ENCODE peak calls at places on chromosome 19, in nine cellular contexts. One of them, this sample, is unnamed.

GRCh38 chr19:11421607-11422098 is 2.5 kb upstream of the RGL3 start:
- DNase-seq in ovary: no peak
- DNase-seq in uterus: no peak
- DNase-seq in Peyer's patch: no peak
- DNase-seq in GM12891: no peak
- DNase-seq in body of pancreas: peak
- DNase-seq in heart left ventricle: no peak
- DNase-seq in breast epithelium: no peak
- DNase-seq in prostate gland: no peak
- DNase-seq in this sample: no peak

GRCh38 chr19:5809053-5809452 is 4.2 kb downstream of the NRTN start:
- DNase-seq in ovary: no peak
- DNase-seq in uterus: no peak
- DNase-seq in Peyer's patch: no peak
- DNase-seq in GM12891: no peak
- DNase-seq in body of pancreas: no peak
- DNase-seq in heart left ventricle: no peak
- DNase-seq in breast epithelium: no peak
- DNase-seq in prostate gland: no peak
- DNase-seq in this sample: no peak

GRCh38 chr19:27966390-27966816 is 1246.5 kb downstream of the UQCRFS1 start:
- DNase-seq in ovary: no peak
- DNase-seq in uterus: no peak
- DNase-seq in Peyer's patch: no peak
- DNase-seq in GM12891: no peak
- DNase-seq in body of pancreas: no peak
- DNase-seq in heart left ventricle: no peak
- DNase-seq in breast epithelium: no peak
- DNase-seq in prostate gland: no peak
- DNase-seq in this sample: no peak

GRCh38 chr19:30693179-30693578 is 321.0 kb downstream of the ZNF536 start:
- DNase-seq in ovary: no peak
- DNase-seq in uterus: no peak
- DNase-seq in Peyer's patch: no peak
- DNase-seq in GM12891: no peak
- DNase-seq in body of pancreas: no peak
- DNase-seq in heart left ventricle: no peak
- DNase-seq in breast epithelium: no peak
- DNase-seq in prostate gland: no peak
- DNase-seq in this sample: no peak

GRCh38 chr19:6480843-6481415 is 658 bp downstream of the DENND1C start:
- DNase-seq in ovary: no peak
- DNase-seq in uterus: no peak
- DNase-seq in Peyer's patch: no peak
- DNase-seq in GM12891: no peak
- DNase-seq in body of pancreas: no peak
- DNase-seq in heart left ventricle: no peak
- DNase-seq in breast epithelium: no peak
- DNase-seq in prostate gland: no peak
- DNase-seq in this sample: no peak

GRCh38 chr19:18419195-18419698 is at the start of gene SSBP4:
- DNase-seq in ovary: peak
- DNase-seq in uterus: peak
- DNase-seq in Peyer's patch: peak
- DNase-seq in GM12891: peak
- DNase-seq in body of pancreas: peak
- DNase-seq in heart left ventricle: peak
- DNase-seq in breast epithelium: no peak
- DNase-seq in prostate gland: peak
- DNase-seq in this sample: no peak

GRCh38 chr19:9913237-9914000 is 22.9 kb downstream of the OLFM2 start:
- DNase-seq in ovary: no peak
- DNase-seq in uterus: no peak
- DNase-seq in Peyer's patch: no peak
- DNase-seq in GM12891: no peak
- DNase-seq in body of pancreas: peak
- DNase-seq in heart left ventricle: no peak
- DNase-seq in breast epithelium: no peak
- DNase-seq in prostate gland: peak
- DNase-seq in this sample: no peak

GRCh38 chr19:49766938-49767315 is at the start of gene AP2A1:
- DNase-seq in ovary: no peak
- DNase-seq in uterus: no peak
- DNase-seq in Peyer's patch: no peak
- DNase-seq in GM12891: no peak
- DNase-seq in body of pancreas: no peak
- DNase-seq in heart left ventricle: no peak
- DNase-seq in breast epithelium: no peak
- DNase-seq in prostate gland: no peak
- DNase-seq in this sample: no peak

GRCh38 chr19:6825076-6825774 is 52.7 kb downstream of the VAV1 start:
- DNase-seq in ovary: no peak
- DNase-seq in uterus: no peak
- DNase-seq in Peyer's patch: no peak
- DNase-seq in GM12891: no peak
- DNase-seq in body of pancreas: no peak
- DNase-seq in heart left ventricle: no peak
- DNase-seq in breast epithelium: peak
- DNase-seq in prostate gland: no peak
- DNase-seq in this sample: no peak

GRCh38 chr19:17246681-17247425 is 1.1 kb upstream of the NR2F6 start:
- DNase-seq in ovary: peak
- DNase-seq in uterus: no peak
- DNase-seq in Peyer's patch: no peak
- DNase-seq in GM12891: no peak
- DNase-seq in body of pancreas: peak
- DNase-seq in heart left ventricle: no peak
- DNase-seq in breast epithelium: no peak
- DNase-seq in prostate gland: no peak
- DNase-seq in this sample: no peak

GRCh38 chr19:42068756-42069571 is 1.0 kb downstream of the GRIK5 start:
- DNase-seq in ovary: no peak
- DNase-seq in uterus: no peak
- DNase-seq in Peyer's patch: no peak
- DNase-seq in GM12891: no peak
- DNase-seq in body of pancreas: no peak
- DNase-seq in heart left ventricle: no peak
- DNase-seq in breast epithelium: no peak
- DNase-seq in prostate gland: no peak
- DNase-seq in this sample: no peak

DNA sequence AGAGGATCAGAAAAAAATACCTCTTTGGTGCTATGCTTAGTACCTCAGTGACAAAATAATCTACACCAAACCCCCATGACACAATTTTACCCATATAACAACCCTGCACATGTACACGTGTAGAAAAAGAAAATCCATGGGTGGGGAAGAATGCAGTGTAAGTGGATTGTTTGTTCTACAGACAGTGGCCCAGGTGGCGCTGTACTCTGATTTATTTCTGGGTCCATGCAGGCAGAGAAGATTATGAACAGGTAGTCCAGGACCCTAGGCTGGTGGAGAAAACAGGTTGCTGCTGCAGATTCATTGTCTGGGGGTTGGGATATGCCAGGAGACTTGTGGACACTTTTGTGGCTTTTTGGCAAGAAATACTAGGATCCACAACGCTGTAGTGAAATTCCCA is 9.1 kb downstream of the ZNF100 start:
- DNase-seq in ovary: no peak
- DNase-seq in uterus: no peak
- DNase-seq in Peyer's patch: no peak
- DNase-seq in GM12891: no peak
- DNase-seq in body of pancreas: no peak
- DNase-seq in heart left ventricle: no peak
- DNase-seq in breast epithelium: no peak
- DNase-seq in prostate gland: no peak
- DNase-seq in this sample: no peak
- TF ChIP-seq POLR2A in ovary: no peak
- TF ChIP-seq POLR2A in uterus: no peak
- TF ChIP-seq POLR2A in Peyer's patch: no peak
- TF ChIP-seq POLR2A in GM12891: no peak
- TF ChIP-seq POLR2A in body of pancreas: no peak
- TF ChIP-seq POLR2A in heart left ventricle: no peak
- TF ChIP-seq POLR2A in breast epithelium: no peak
- TF ChIP-seq POLR2A in prostate gland: no peak
- TF ChIP-seq POLR2A in this sample: no peak

GRCh38 chr19:52227196-52227940 is 37.5 kb downstream of the PPP2R1A start:
- DNase-seq in ovary: no peak
- DNase-seq in uterus: no peak
- DNase-seq in Peyer's patch: no peak
- DNase-seq in GM12891: no peak
- DNase-seq in body of pancreas: no peak
- DNase-seq in heart left ventricle: no peak
- DNase-seq in breast epithelium: no peak
- DNase-seq in prostate gland: no peak
- DNase-seq in this sample: no peak

GRCh38 chr19:52227980-52228379 is 38.1 kb downstream of the PPP2R1A start:
- DNase-seq in ovary: no peak
- DNase-seq in uterus: no peak
- DNase-seq in Peyer's patch: no peak
- DNase-seq in GM12891: no peak
- DNase-seq in body of pancreas: no peak
- DNase-seq in heart left ventricle: no peak
- DNase-seq in breast epithelium: no peak
- DNase-seq in prostate gland: no peak
- DNase-seq in this sample: no peak

GRCh38 chr19:52231154-52231565 is 38.2 kb upstream of the ZNF766 start:
- DNase-seq in ovary: no peak
- DNase-seq in uterus: no peak
- DNase-seq in Peyer's patch: no peak
- DNase-seq in GM12891: no peak
- DNase-seq in body of pancreas: no peak
- DNase-seq in heart left ventricle: no peak
- DNase-seq in breast epithelium: no peak
- DNase-seq in prostate gland: no peak
- DNase-seq in this sample: no peak

GRCh38 chr19:52229524-52229923 is 39.7 kb downstream of the PPP2R1A start:
- DNase-seq in ovary: no peak
- DNase-seq in uterus: no peak
- DNase-seq in Peyer's patch: no peak
- DNase-seq in GM12891: no peak
- DNase-seq in body of pancreas: no peak
- DNase-seq in heart left ventricle: no peak
- DNase-seq in breast epithelium: no peak
- DNase-seq in prostate gland: no peak
- DNase-seq in this sample: no peak

GRCh38 chr19:52230685-52231084 is 38.7 kb upstream of the ZNF766 start:
- DNase-seq in ovary: no peak
- DNase-seq in uterus: no peak
- DNase-seq in Peyer's patch: no peak
- DNase-seq in GM12891: no peak
- DNase-seq in body of pancreas: no peak
- DNase-seq in heart left ventricle: no peak
- DNase-seq in breast epithelium: no peak
- DNase-seq in prostate gland: no peak
- DNase-seq in this sample: no peak
- TF ChIP-seq POLR2A in ovary: no peak
- TF ChIP-seq POLR2A in uterus: no peak
- TF ChIP-seq POLR2A in Peyer's patch: no peak
- TF ChIP-seq POLR2A in GM12891: no peak
- TF ChIP-seq POLR2A in body of pancreas: no peak
- TF ChIP-seq POLR2A in heart left ventricle: no peak
- TF ChIP-seq POLR2A in breast epithelium: no peak
- TF ChIP-seq POLR2A in prostate gland: no peak
- TF ChIP-seq POLR2A in this sample: no peak

DNA sequence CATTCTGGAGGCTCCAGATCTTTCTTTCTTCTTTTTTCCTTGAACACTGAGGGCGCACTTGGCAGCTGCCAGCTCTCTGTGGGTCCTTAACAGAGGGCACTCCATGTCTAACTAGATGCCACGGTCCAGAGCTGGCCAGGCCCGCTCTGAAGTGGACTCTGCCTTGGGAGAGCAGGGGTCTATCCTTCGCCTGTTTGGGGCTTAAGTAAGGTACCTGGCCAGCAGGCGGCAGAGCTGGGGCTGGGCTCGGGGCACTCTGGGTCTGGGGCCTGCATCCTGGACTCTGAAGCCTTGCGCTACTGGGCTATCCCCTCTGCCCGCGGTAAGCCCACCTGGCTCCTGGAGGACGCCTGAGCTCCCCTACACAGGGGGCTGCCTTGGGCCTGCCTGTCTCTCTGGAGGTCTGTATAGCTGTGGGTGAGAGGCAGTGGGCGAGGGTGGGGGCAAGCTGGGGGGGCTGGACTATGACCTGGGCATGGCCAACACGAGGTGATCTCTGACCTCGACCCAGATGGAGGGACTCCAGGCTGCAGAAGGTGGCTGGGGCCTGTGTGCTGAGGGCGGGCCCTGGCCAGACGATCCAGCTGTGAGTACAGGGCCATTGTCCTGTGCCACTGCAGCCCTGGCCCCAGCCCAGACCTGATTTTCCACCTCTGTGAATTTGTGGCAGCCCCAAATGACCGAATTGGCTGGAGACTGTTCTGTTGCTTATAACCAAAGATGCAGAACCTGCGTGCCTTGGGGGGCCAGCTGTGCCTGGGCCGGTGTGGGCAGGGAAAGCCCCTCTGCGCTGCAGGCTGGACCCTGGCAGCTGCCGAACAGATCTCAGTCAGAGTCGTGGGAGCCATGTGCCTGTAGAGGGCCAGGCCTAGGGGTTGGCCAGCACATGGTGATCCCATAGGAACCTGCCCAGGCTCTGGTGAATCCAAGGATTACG is 26.5 kb downstream of the CEBPG start:
- DNase-seq in ovary: peak
- DNase-seq in uterus: no peak
- DNase-seq in Peyer's patch: no peak
- DNase-seq in GM12891: peak
- DNase-seq in body of pancreas: peak
- DNase-seq in heart left ventricle: no peak
- DNase-seq in breast epithelium: peak
- DNase-seq in prostate gland: no peak
- DNase-seq in this sample: no peak
- TF ChIP-seq POLR2A in ovary: no peak
- TF ChIP-seq POLR2A in uterus: no peak
- TF ChIP-seq POLR2A in Peyer's patch: no peak
- TF ChIP-seq POLR2A in GM12891: no peak
- TF ChIP-seq POLR2A in body of pancreas: no peak
- TF ChIP-seq POLR2A in heart left ventricle: no peak
- TF ChIP-seq POLR2A in breast epithelium: no peak
- TF ChIP-seq POLR2A in prostate gland: no peak
- TF ChIP-seq POLR2A in this sample: no peak

DNA sequence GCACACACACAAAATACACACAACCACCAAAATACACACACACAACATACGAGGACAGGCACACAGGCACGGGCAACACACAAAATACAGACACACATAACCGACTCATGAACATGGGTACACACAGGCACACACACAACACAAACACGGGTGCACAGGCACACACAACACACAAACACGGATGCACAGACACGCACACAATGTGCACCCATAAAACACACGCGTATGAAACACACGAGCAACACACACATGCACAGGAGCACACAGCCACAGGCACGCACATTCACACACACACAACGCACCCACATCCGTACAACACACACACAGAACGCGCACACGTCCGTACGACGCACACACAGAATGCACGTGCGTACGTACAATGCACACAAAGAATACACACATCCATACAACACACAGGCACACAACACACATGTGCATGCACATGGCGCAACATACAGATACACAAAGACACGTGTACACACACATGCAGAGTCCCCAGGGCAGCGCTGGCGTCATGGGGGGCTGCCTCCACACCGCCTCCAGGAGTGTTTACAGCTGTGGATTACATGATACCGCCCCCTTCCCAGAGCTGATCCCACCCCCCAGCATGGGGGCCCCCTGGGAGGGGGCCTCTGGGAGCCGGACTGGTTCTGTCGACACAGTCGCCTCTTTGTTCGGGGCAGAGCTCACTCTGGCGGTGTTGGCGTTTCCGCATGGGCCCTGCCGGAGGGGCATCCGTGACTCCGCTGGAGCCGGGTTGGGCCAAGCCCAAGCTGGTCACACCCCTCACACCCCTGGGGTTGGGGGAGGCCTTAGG is 2.9 kb downstream of the SBNO2 start:
- DNase-seq in ovary: peak
- DNase-seq in uterus: no peak
- DNase-seq in Peyer's patch: no peak
- DNase-seq in GM12891: no peak
- DNase-seq in body of pancreas: peak
- DNase-seq in heart left ventricle: no peak
- DNase-seq in breast epithelium: no peak
- DNase-seq in prostate gland: no peak
- DNase-seq in this sample: no peak
- TF ChIP-seq POLR2A in ovary: no peak
- TF ChIP-seq POLR2A in uterus: no peak
- TF ChIP-seq POLR2A in Peyer's patch: no peak
- TF ChIP-seq POLR2A in GM12891: no peak
- TF ChIP-seq POLR2A in body of pancreas: peak
- TF ChIP-seq POLR2A in heart left ventricle: no peak
- TF ChIP-seq POLR2A in breast epithelium: no peak
- TF ChIP-seq POLR2A in prostate gland: no peak
- TF ChIP-seq POLR2A in this sample: no peak